ENCODE peak calls at places on chromosomes 3 and 15, in ten cellular contexts. Y, Z, Q, K, O, P, J, X, S and G are unnamed samples.
A peak's percentile ranks its signal among the peaks of the same experiment; 100 is the strongest.

GRCh38 chr15:40982855-40983254 is 29.6 kb downstream of the CHAC1 start:
- DNase-seq in S (no peak), X (no peak), P (peak; percentile 81), Z (peak; percentile 72), O (no peak), Q (no peak), J (peak; percentile 82), Y (no peak), K (no peak), G (no peak)

GRCh38 chr3:159620873-159621272 is 367.8 kb upstream of the IL12A start:
- DNase-seq in Y (no peak), S (no peak), J (no peak), O (no peak), Q (no peak), K (peak; percentile 66), P (peak; percentile 57), Z (no peak), X (no peak), G (no peak)

GRCh38 chr15:26243382-26243781 is 380.3 kb upstream of the ATP10A start:
- DNase-seq in S (no peak), Q (no peak), J (no peak), P (no peak), Z (no peak), Y (no peak), K (no peak), O (no peak), X (no peak), G (no peak)

GRCh38 chr3:64244011-64244942 is 19.0 kb upstream of the PRICKLE2 start:
- DNase-seq in Y (no peak), J (no peak), K (peak; percentile 63), P (no peak), Q (no peak), X (no peak), Z (no peak), S (no peak), O (no peak), G (peak; percentile 37)

GRCh38 chr3:186998937-186999368 is 68.6 kb downstream of the ST6GAL1 start:
- DNase-seq in Q (no peak), S (no peak), Y (no peak), J (no peak), X (no peak), K (no peak), O (no peak), Z (peak; percentile 13), P (no peak), G (no peak)

GRCh38 chr3:171994646-171995441 is 44.5 kb upstream of the FNDC3B start:
- DNase-seq in Z (no peak), X (no peak), P (peak; percentile 89), S (no peak), Q (no peak), K (no peak), O (no peak), J (no peak), Y (no peak), G (no peak)

GRCh38 chr3:112333386-112334334 is 704 bp downstream of the CD200 start:
- DNase-seq in Q (no peak), P (no peak), Z (peak; percentile 20), O (peak; percentile 65), S (peak; percentile 19), J (peak; percentile 76), X (peak; percentile 65), K (no peak), Y (no peak), G (no peak)

GRCh38 chr3:125078961-125079674 is 23.3 kb upstream of the HEG1 start:
- DNase-seq in K (no peak), P (no peak), Y (no peak), S (no peak), O (no peak), Q (no peak), J (no peak), X (no peak), Z (no peak), G (no peak)

GRCh38 chr15:29099131-29099880 is 170.3 kb downstream of the NSMCE3 start:
- DNase-seq in Z (no peak), K (no peak), X (no peak), O (no peak), J (peak; percentile 57), Q (no peak), P (no peak), S (no peak), Y (no peak), G (no peak)

GRCh38 chr3:8481380-8481779 is 20.2 kb upstream of the LMCD1 start:
- DNase-seq in Q (no peak), O (no peak), Y (no peak), X (no peak), P (no peak), S (no peak), Z (no peak), J (no peak), K (no peak), G (no peak)

GRCh38 chr3:71436337-71436736 is 147.2 kb downstream of the FOXP1 start:
- DNase-seq in Q (no peak), S (no peak), O (no peak), Z (no peak), J (no peak), P (peak; percentile 98), X (no peak), Y (no peak), K (no peak), G (no peak)

GRCh38 chr3:73546961-73547360 is 77.8 kb downstream of the PDZRN3 start:
- DNase-seq in J (no peak), X (no peak), K (no peak), O (no peak), S (no peak), Y (no peak), Z (no peak), Q (no peak), P (peak; percentile 89), G (no peak)

GRCh38 chr15:59999558-60000112 is 4.5 kb upstream of the FOXB1 start:
- DNase-seq in Q (no peak), J (no peak), S (no peak), X (peak; percentile 48), Z (no peak), Y (no peak), O (no peak), K (no peak), P (no peak), G (no peak)

GRCh38 chr15:58546635-58547627 is 115.1 kb downstream of the LIPC start:
- DNase-seq in O (no peak), X (no peak), Z (no peak), K (peak; percentile 98), S (no peak), Q (no peak), J (no peak), Y (no peak), P (peak; percentile 50), G (peak; percentile 45)

GRCh38 chr15:36347272-36347864 is 232.1 kb upstream of the CDIN1 start:
- DNase-seq in J (no peak), Z (no peak), O (no peak), X (no peak), P (no peak), K (peak; percentile 74), Y (no peak), S (no peak), Q (no peak), G (peak; percentile 57)

GRCh38 chr3:37174532-37175126 is at the start of gene LRRFIP2:
- DNase-seq in S (no peak), Z (no peak), X (no peak), Y (no peak), P (no peak), Q (no peak), J (no peak), K (peak; percentile 76), O (no peak), G (peak; percentile 8)

GRCh38 chr3:111577798-111578685 is 17.1 kb downstream of the ZBED2 start:
- DNase-seq in J (no peak), Q (peak; percentile 8), X (no peak), Y (no peak), O (no peak), K (peak; percentile 83), P (peak; percentile 44), Z (peak; percentile 27), S (no peak), G (peak; percentile 83)

GRCh38 chr3:79113821-79114220 is 654.0 kb downstream of the ROBO1 start:
- DNase-seq in Z (no peak), J (no peak), X (no peak), Q (no peak), P (no peak), Y (no peak), K (no peak), S (no peak), O (no peak), G (no peak)

GRCh38 chr3:195270350-195271115 is 426 bp downstream of the XXYLT1 start:
- DNase-seq in Z (peak; percentile 77), K (peak; percentile 66), O (peak; percentile 79), Q (peak; percentile 61), J (peak; percentile 96), Y (peak; percentile 22), S (peak; percentile 66), P (no peak), X (peak; percentile 18), G (peak; percentile 81)

GRCh38 chr3:172321035-172321434 is 127.2 kb downstream of the GHSR start:
- DNase-seq in X (no peak), P (no peak), Q (no peak), K (no peak), O (no peak), J (no peak), S (no peak), Y (no peak), Z (no peak), G (no peak)

GRCh38 chr3:139811331-139811730 is 123.7 kb upstream of the CLSTN2 start:
- DNase-seq in K (no peak), Z (no peak), Y (no peak), X (no peak), O (no peak), S (no peak), Q (no peak), J (no peak), P (no peak), G (no peak)

GRCh38 chr15:23548071-23548470 is 17.4 kb upstream of the MKRN3 start:
- DNase-seq in Y (no peak), J (no peak), Q (no peak), Z (no peak), O (no peak), K (no peak), X (no peak), S (no peak), P (no peak), G (no peak)

GRCh38 chr15:36643551-36643950 is 64.1 kb downstream of the CDIN1 start:
- DNase-seq in J (no peak), Q (no peak), O (no peak), P (no peak), K (no peak), Z (no peak), S (no peak), X (no peak), Y (no peak), G (peak; percentile 57)

GRCh38 chr15:70579766-70580165 is 183.6 kb downstream of the UACA start:
- DNase-seq in Q (no peak), J (no peak), S (no peak), Y (no peak), K (no peak), O (no peak), X (no peak), P (no peak), Z (no peak), G (no peak)

GRCh38 chr3:35184775-35185174 is 454.6 kb upstream of the ARPP21 start:
- DNase-seq in X (no peak), S (no peak), Q (no peak), Y (no peak), Z (no peak), P (no peak), K (no peak), O (no peak), J (no peak), G (no peak)

GRCh38 chr3:13767896-13768295 is 112.0 kb downstream of the WNT7A start:
- DNase-seq in J (no peak), X (no peak), P (no peak), Y (no peak), O (no peak), Q (no peak), Z (no peak), K (no peak), S (no peak), G (no peak)

GRCh38 chr3:142929109-142929508 is 34.4 kb downstream of the PAQR9 start:
- DNase-seq in Y (peak; percentile 12), Q (no peak), O (no peak), K (peak; percentile 72), J (no peak), Z (peak; percentile 45), P (no peak), X (no peak), S (peak; percentile 28), G (peak; percentile 72)

GRCh38 chr3:107184375-107184774 is 192.9 kb upstream of the CCDC54 start:
- DNase-seq in Z (no peak), Y (no peak), Q (no peak), O (no peak), J (no peak), K (no peak), P (peak; percentile 29), S (no peak), X (no peak), G (no peak)